ENCODE peak calls at places on chromosomes 3 and 15, in six cellular contexts. G is NCI-H1417, W is AG10803, E is natural killer cell, A is AG04450, H is HTR-8/SVneo. S is an unnamed sample.

GRCh38 chr3:16439848-16440708 is 73.4 kb downstream of the RFTN1 start:
- DNase-seq in G (no peak), W (peak; percentile 24), E (no peak), A (no peak), H (no peak), S (no peak)

GRCh38 chr3:119679874-119680273 is 2.7 kb upstream of the COX17 start:
- DNase-seq in G (no peak), W (no peak), E (no peak), A (no peak), H (no peak), S (no peak)

GRCh38 chr3:147392083-147392916 is 14.0 kb downstream of the ZIC4 start:
- DNase-seq in G (no peak), W (peak; percentile 78), E (no peak), A (no peak), H (peak; percentile 76), S (no peak)

GRCh38 chr3:156351783-156352182 is 203.1 kb downstream of the SSR3 start:
- DNase-seq in G (no peak), W (no peak), E (no peak), A (no peak), H (no peak), S (no peak)

GRCh38 chr15:49987198-49987785 is 131.7 kb downstream of the ATP8B4 start:
- DNase-seq in G (no peak), W (peak; percentile 30), E (no peak), A (no peak), H (no peak), S (no peak)

GRCh38 chr3:139675327-139675726 is 2.4 kb downstream of the NMNAT3 start:
- DNase-seq in G (no peak), W (no peak), E (no peak), A (no peak), H (no peak), S (no peak)

GRCh38 chr15:52163321-52164190 is 27.6 kb downstream of the GNB5 start:
- DNase-seq in G (no peak), W (no peak), E (no peak), A (no peak), H (no peak), S (no peak)

GRCh38 chr3:36305929-36306520 is 74.3 kb upstream of the STAC start:
- DNase-seq in G (no peak), W (no peak), E (no peak), A (no peak), H (no peak), S (no peak)

GRCh38 chr15:64969401-64969800 is 20.3 kb downstream of the SPG21 start:
- DNase-seq in G (no peak), W (no peak), E (no peak), A (no peak), H (no peak), S (no peak)

GRCh38 chr3:45100998-45101407 is 45.2 kb downstream of the CDCP1 start:
- DNase-seq in G (no peak), W (peak; percentile 95), E (no peak), A (no peak), H (no peak), S (no peak)

GRCh38 chr15:88609344-88609743 is 11.8 kb upstream of the AEN start:
- DNase-seq in G (no peak), W (no peak), E (no peak), A (no peak), H (no peak), S (no peak)

GRCh38 chr3:186931487-186932280 is 1.4 kb downstream of the ST6GAL1 start:
- DNase-seq in G (peak; percentile 70), W (no peak), E (peak; percentile 72), A (no peak), H (no peak), S (no peak)

GRCh38 chr15:80942746-80943565 is 46.7 kb downstream of the MESD start:
- DNase-seq in G (no peak), W (peak; percentile 53), E (no peak), A (no peak), H (no peak), S (no peak)

GRCh38 chr3:117892431-117892841 is 1142.2 kb downstream of the IGSF11 start:
- DNase-seq in G (no peak), W (peak; percentile 36), E (no peak), A (no peak), H (no peak), S (no peak)

GRCh38 chr3:113551821-113552220 is 19.5 kb downstream of the SIDT1 start:
- DNase-seq in G (no peak), W (no peak), E (no peak), A (no peak), H (no peak), S (no peak)

GRCh38 chr3:174863488-174863887 is 4.4 kb downstream of the NAALADL2 start:
- DNase-seq in G (no peak), W (no peak), E (no peak), A (no peak), H (no peak), S (no peak)

GRCh38 chr3:32460031-32460749 is 42.5 kb downstream of the CMTM6 start:
- DNase-seq in G (peak; percentile 44), W (no peak), E (peak; percentile 42), A (no peak), H (no peak), S (no peak)

GRCh38 chr15:67013696-67014095 is 51.7 kb upstream of the SMAD3 start:
- DNase-seq in G (no peak), W (peak; percentile 53), E (no peak), A (peak; percentile 33), H (peak; percentile 41), S (no peak)

GRCh38 chr3:43996379-43997301 is 245.0 kb upstream of the TOPAZ1 start:
- DNase-seq in G (peak; percentile 24), W (peak; percentile 51), E (no peak), A (no peak), H (peak; percentile 30), S (no peak)

GRCh38 chr3:29265673-29266072 is 15.2 kb upstream of the RBMS3 start:
- DNase-seq in G (no peak), W (no peak), E (no peak), A (no peak), H (no peak), S (no peak)

GRCh38 chr15:70208332-70208731 is 110.6 kb upstream of the TLE3 start:
- DNase-seq in G (no peak), W (no peak), E (no peak), A (no peak), H (no peak), S (no peak)

GRCh38 chr15:61558172-61559146 is 329.4 kb upstream of the RORA start:
- DNase-seq in G (no peak), W (no peak), E (no peak), A (no peak), H (no peak), S (no peak)

GRCh38 chr3:76824658-76825310 is 215.1 kb upstream of the ROBO2 start:
- DNase-seq in G (no peak), W (no peak), E (no peak), A (no peak), H (no peak), S (no peak)

GRCh38 chr3:149512073-149512782 is 37.7 kb downstream of the TM4SF4 start:
- DNase-seq in G (peak; percentile 62), W (peak; percentile 70), E (peak; percentile 29), A (no peak), H (peak; percentile 76), S (no peak)

GRCh38 chr3:190323241-190323617 is 983 bp upstream of the CLDN1 start:
- DNase-seq in G (no peak), W (no peak), E (no peak), A (no peak), H (no peak), S (no peak)

GRCh38 chr3:189563841-189564563 is 67.2 kb upstream of the TP63 start:
- DNase-seq in G (peak; percentile 46), W (peak; percentile 88), E (no peak), A (peak; percentile 64), H (peak; percentile 40), S (peak; percentile 80)

GRCh38 chr3:128478576-128479506 is 12.2 kb upstream of the DNAJB8 start:
- DNase-seq in G (no peak), W (no peak), E (no peak), A (no peak), H (no peak), S (no peak)

GRCh38 chr15:35466476-35466875 is 79.5 kb downstream of the DPH6 start:
- DNase-seq in G (no peak), W (no peak), E (no peak), A (no peak), H (no peak), S (no peak)